ENCODE peak calls at places on chromosome 1, in ten cellular contexts. One of them, this sample, is unnamed.
A peak's percentile ranks its signal among the peaks of the same experiment; 100 is the strongest.

GRCh38 chr1:87330954-87331318 is 2.3 kb downstream of the LMO4 start:
- DNase-seq in GM13976: peak; percentile 28
- DNase-seq in AG04450: no peak
- DNase-seq in NB4: no peak
- DNase-seq in WTC11: no peak
- DNase-seq in omental fat pad: no peak
- DNase-seq in GM12864: no peak
- DNase-seq in neural crest cell: no peak
- DNase-seq in astrocyte of the spinal cord: no peak
- DNase-seq in spleen: no peak
- DNase-seq in this sample: no peak

GRCh38 chr1:232630894-232631195 is 912 bp upstream of the SIPA1L2 start:
- DNase-seq in GM13976: no peak
- DNase-seq in AG04450: no peak
- DNase-seq in NB4: no peak
- DNase-seq in WTC11: no peak
- DNase-seq in omental fat pad: no peak
- DNase-seq in GM12864: no peak
- DNase-seq in neural crest cell: no peak
- DNase-seq in astrocyte of the spinal cord: no peak
- DNase-seq in spleen: no peak
- DNase-seq in this sample: no peak

GRCh38 chr1:39590546-39590945 is 14.0 kb upstream of the PABPC4 start:
- DNase-seq in GM13976: no peak
- DNase-seq in AG04450: no peak
- DNase-seq in NB4: no peak
- DNase-seq in WTC11: no peak
- DNase-seq in omental fat pad: no peak
- DNase-seq in GM12864: no peak
- DNase-seq in neural crest cell: no peak
- DNase-seq in astrocyte of the spinal cord: peak; percentile 22
- DNase-seq in spleen: no peak
- DNase-seq in this sample: no peak

GRCh38 chr1:32180186-32181060 is 948 bp downstream of the TXLNA start:
- DNase-seq in GM13976: peak; percentile 56
- DNase-seq in AG04450: no peak
- DNase-seq in NB4: peak; percentile 62
- DNase-seq in WTC11: peak; percentile 42
- DNase-seq in omental fat pad: no peak
- DNase-seq in GM12864: no peak
- DNase-seq in neural crest cell: peak; percentile 25
- DNase-seq in astrocyte of the spinal cord: peak; percentile 25
- DNase-seq in spleen: peak; percentile 88
- DNase-seq in this sample: no peak

GRCh38 chr1:234331511-234331910 is 41.7 kb upstream of the COA6 start:
- DNase-seq in GM13976: no peak
- DNase-seq in AG04450: no peak
- DNase-seq in NB4: peak; percentile 61
- DNase-seq in WTC11: no peak
- DNase-seq in omental fat pad: no peak
- DNase-seq in GM12864: no peak
- DNase-seq in neural crest cell: no peak
- DNase-seq in astrocyte of the spinal cord: no peak
- DNase-seq in spleen: no peak
- DNase-seq in this sample: no peak

GRCh38 chr1:36948606-36949005 is 85.7 kb downstream of the GRIK3 start:
- DNase-seq in GM13976: no peak
- DNase-seq in AG04450: no peak
- DNase-seq in NB4: no peak
- DNase-seq in WTC11: no peak
- DNase-seq in omental fat pad: no peak
- DNase-seq in GM12864: no peak
- DNase-seq in neural crest cell: no peak
- DNase-seq in astrocyte of the spinal cord: no peak
- DNase-seq in spleen: no peak
- DNase-seq in this sample: no peak

GRCh38 chr1:235712812-235713211 is 63.2 kb upstream of the GNG4 start:
- DNase-seq in GM13976: no peak
- DNase-seq in AG04450: no peak
- DNase-seq in NB4: no peak
- DNase-seq in WTC11: no peak
- DNase-seq in omental fat pad: no peak
- DNase-seq in GM12864: no peak
- DNase-seq in neural crest cell: no peak
- DNase-seq in astrocyte of the spinal cord: no peak
- DNase-seq in spleen: no peak
- DNase-seq in this sample: no peak

GRCh38 chr1:208604295-208604694 is 360.1 kb upstream of the PLXNA2 start:
- DNase-seq in GM13976: peak; percentile 42
- DNase-seq in AG04450: no peak
- DNase-seq in NB4: peak; percentile 6
- DNase-seq in WTC11: no peak
- DNase-seq in omental fat pad: no peak
- DNase-seq in GM12864: peak; percentile 48
- DNase-seq in neural crest cell: no peak
- DNase-seq in astrocyte of the spinal cord: peak; percentile 41
- DNase-seq in spleen: no peak
- DNase-seq in this sample: no peak

GRCh38 chr1:85581138-85581801 is 709 bp downstream of the CCN1 start:
- DNase-seq in GM13976: peak; percentile 69
- DNase-seq in AG04450: peak; percentile 52
- DNase-seq in NB4: no peak
- DNase-seq in WTC11: peak; percentile 85
- DNase-seq in omental fat pad: no peak
- DNase-seq in GM12864: no peak
- DNase-seq in neural crest cell: peak; percentile 66
- DNase-seq in astrocyte of the spinal cord: peak; percentile 87
- DNase-seq in spleen: peak; percentile 85
- DNase-seq in this sample: peak; percentile 90

GRCh38 chr1:202247104-202247503 is 53.5 kb downstream of the LGR6 start:
- DNase-seq in GM13976: no peak
- DNase-seq in AG04450: no peak
- DNase-seq in NB4: no peak
- DNase-seq in WTC11: no peak
- DNase-seq in omental fat pad: no peak
- DNase-seq in GM12864: no peak
- DNase-seq in neural crest cell: no peak
- DNase-seq in astrocyte of the spinal cord: no peak
- DNase-seq in spleen: no peak
- DNase-seq in this sample: no peak

GRCh38 chr1:228339059-228339704 is 67.5 kb downstream of the TRIM11 start:
- DNase-seq in GM13976: no peak
- DNase-seq in AG04450: no peak
- DNase-seq in NB4: no peak
- DNase-seq in WTC11: no peak
- DNase-seq in omental fat pad: no peak
- DNase-seq in GM12864: no peak
- DNase-seq in neural crest cell: no peak
- DNase-seq in astrocyte of the spinal cord: no peak
- DNase-seq in spleen: no peak
- DNase-seq in this sample: no peak

GRCh38 chr1:220684890-220685289 is 5.3 kb upstream of the C1orf115 start:
- DNase-seq in GM13976: no peak
- DNase-seq in AG04450: no peak
- DNase-seq in NB4: peak; percentile 26
- DNase-seq in WTC11: no peak
- DNase-seq in omental fat pad: no peak
- DNase-seq in GM12864: no peak
- DNase-seq in neural crest cell: no peak
- DNase-seq in astrocyte of the spinal cord: no peak
- DNase-seq in spleen: no peak
- DNase-seq in this sample: no peak

GRCh38 chr1:228007054-228007800 is 429 bp downstream of the WNT3A start:
- DNase-seq in GM13976: peak; percentile 38
- DNase-seq in AG04450: no peak
- DNase-seq in NB4: no peak
- DNase-seq in WTC11: no peak
- DNase-seq in omental fat pad: no peak
- DNase-seq in GM12864: no peak
- DNase-seq in neural crest cell: no peak
- DNase-seq in astrocyte of the spinal cord: no peak
- DNase-seq in spleen: peak; percentile 49
- DNase-seq in this sample: peak; percentile 68

GRCh38 chr1:114756009-114756892 is 1.5 kb downstream of the CSDE1 start:
- DNase-seq in GM13976: peak; percentile 65
- DNase-seq in AG04450: no peak
- DNase-seq in NB4: peak; percentile 6
- DNase-seq in WTC11: no peak
- DNase-seq in omental fat pad: no peak
- DNase-seq in GM12864: peak; percentile 70
- DNase-seq in neural crest cell: no peak
- DNase-seq in astrocyte of the spinal cord: no peak
- DNase-seq in spleen: no peak
- DNase-seq in this sample: no peak

GRCh38 chr1:2312589-2313301 is 78.6 kb downstream of the MORN1 start:
- DNase-seq in GM13976: no peak
- DNase-seq in AG04450: no peak
- DNase-seq in NB4: no peak
- DNase-seq in WTC11: no peak
- DNase-seq in omental fat pad: no peak
- DNase-seq in GM12864: no peak
- DNase-seq in neural crest cell: no peak
- DNase-seq in astrocyte of the spinal cord: no peak
- DNase-seq in spleen: peak; percentile 81
- DNase-seq in this sample: no peak

GRCh38 chr1:2313651-2314296 is 77.6 kb downstream of the MORN1 start:
- DNase-seq in GM13976: no peak
- DNase-seq in AG04450: no peak
- DNase-seq in NB4: no peak
- DNase-seq in WTC11: no peak
- DNase-seq in omental fat pad: no peak
- DNase-seq in GM12864: no peak
- DNase-seq in neural crest cell: no peak
- DNase-seq in astrocyte of the spinal cord: no peak
- DNase-seq in spleen: no peak
- DNase-seq in this sample: no peak

GRCh38 chr1:2310332-2311183 is 80.8 kb downstream of the MORN1 start:
- DNase-seq in GM13976: no peak
- DNase-seq in AG04450: no peak
- DNase-seq in NB4: no peak
- DNase-seq in WTC11: no peak
- DNase-seq in omental fat pad: no peak
- DNase-seq in GM12864: no peak
- DNase-seq in neural crest cell: no peak
- DNase-seq in astrocyte of the spinal cord: no peak
- DNase-seq in spleen: peak; percentile 83
- DNase-seq in this sample: no peak

GRCh38 chr1:2312196-2312588 is 79.2 kb downstream of the MORN1 start:
- DNase-seq in GM13976: no peak
- DNase-seq in AG04450: no peak
- DNase-seq in NB4: no peak
- DNase-seq in WTC11: no peak
- DNase-seq in omental fat pad: no peak
- DNase-seq in GM12864: no peak
- DNase-seq in neural crest cell: no peak
- DNase-seq in astrocyte of the spinal cord: no peak
- DNase-seq in spleen: peak; percentile 83
- DNase-seq in this sample: no peak

GRCh38 chr1:2311184-2312032 is 79.9 kb downstream of the MORN1 start:
- DNase-seq in GM13976: peak; percentile 69
- DNase-seq in AG04450: no peak
- DNase-seq in NB4: peak; percentile 58
- DNase-seq in WTC11: peak; percentile 81
- DNase-seq in omental fat pad: no peak
- DNase-seq in GM12864: no peak
- DNase-seq in neural crest cell: peak; percentile 59
- DNase-seq in astrocyte of the spinal cord: peak; percentile 62
- DNase-seq in spleen: peak; percentile 89
- DNase-seq in this sample: no peak
- TF ChIP-seq CTCF in GM13976: no peak
- TF ChIP-seq CTCF in AG04450: peak; percentile 53
- TF ChIP-seq CTCF in NB4: peak; percentile 19
- TF ChIP-seq CTCF in WTC11: no peak
- TF ChIP-seq CTCF in omental fat pad: no peak
- TF ChIP-seq CTCF in GM12864: peak; percentile 58
- TF ChIP-seq CTCF in neural crest cell: peak; percentile 61
- TF ChIP-seq CTCF in astrocyte of the spinal cord: peak; percentile 59
- TF ChIP-seq CTCF in spleen: no peak
- TF ChIP-seq CTCF in this sample: peak; percentile 71

DNA sequence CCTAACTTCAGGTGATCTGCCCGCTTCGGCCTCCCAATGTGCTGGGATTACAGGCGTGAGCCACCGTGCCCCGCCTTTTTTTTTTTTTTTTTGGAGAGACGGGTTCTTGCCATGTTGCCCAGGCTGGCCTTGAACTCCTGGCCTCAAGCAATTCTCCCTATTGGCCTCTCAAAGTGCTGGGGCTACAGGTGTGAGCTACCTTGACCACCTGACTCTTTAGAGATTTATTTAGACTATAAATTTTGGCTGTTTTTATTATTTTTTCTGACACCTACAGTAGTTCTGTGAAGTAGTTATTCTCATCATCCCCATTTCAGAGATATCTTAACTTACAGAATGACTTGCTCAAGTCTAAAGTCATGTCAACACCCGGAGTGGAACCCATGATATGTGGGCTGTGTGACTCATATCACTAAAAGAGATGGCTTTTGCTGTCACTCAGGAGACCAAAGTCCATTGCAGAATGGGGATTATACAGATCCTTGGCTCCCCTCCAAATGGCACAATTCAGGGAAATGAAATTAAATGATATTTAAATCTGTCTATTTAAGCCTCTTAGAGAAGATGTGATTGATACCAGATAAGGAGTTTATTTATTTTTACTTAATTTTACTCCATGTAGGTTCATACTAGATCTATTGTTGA is 93.2 kb downstream of the CTH start:
- DNase-seq in GM13976: peak; percentile 60
- DNase-seq in AG04450: no peak
- DNase-seq in NB4: peak; percentile 5
- DNase-seq in WTC11: no peak
- DNase-seq in omental fat pad: no peak
- DNase-seq in GM12864: peak; percentile 47
- DNase-seq in neural crest cell: no peak
- DNase-seq in astrocyte of the spinal cord: no peak
- DNase-seq in spleen: no peak
- DNase-seq in this sample: no peak
- TF ChIP-seq CTCF in GM13976: no peak
- TF ChIP-seq CTCF in AG04450: no peak
- TF ChIP-seq CTCF in NB4: no peak
- TF ChIP-seq CTCF in WTC11: no peak
- TF ChIP-seq CTCF in omental fat pad: no peak
- TF ChIP-seq CTCF in GM12864: no peak
- TF ChIP-seq CTCF in neural crest cell: no peak
- TF ChIP-seq CTCF in astrocyte of the spinal cord: no peak
- TF ChIP-seq CTCF in spleen: no peak
- TF ChIP-seq CTCF in this sample: no peak

GRCh38 chr1:186487163-186487562 is 26.2 kb upstream of the PDC start:
- DNase-seq in GM13976: no peak
- DNase-seq in AG04450: no peak
- DNase-seq in NB4: no peak
- DNase-seq in WTC11: no peak
- DNase-seq in omental fat pad: no peak
- DNase-seq in GM12864: no peak
- DNase-seq in neural crest cell: no peak
- DNase-seq in astrocyte of the spinal cord: peak; percentile 59
- DNase-seq in spleen: no peak
- DNase-seq in this sample: no peak
- TF ChIP-seq CTCF in GM13976: no peak
- TF ChIP-seq CTCF in AG04450: no peak
- TF ChIP-seq CTCF in NB4: no peak
- TF ChIP-seq CTCF in WTC11: no peak
- TF ChIP-seq CTCF in omental fat pad: no peak
- TF ChIP-seq CTCF in GM12864: no peak
- TF ChIP-seq CTCF in neural crest cell: no peak
- TF ChIP-seq CTCF in astrocyte of the spinal cord: no peak
- TF ChIP-seq CTCF in spleen: no peak
- TF ChIP-seq CTCF in this sample: no peak

GRCh38 chr1:55337801-55338447 is 122.8 kb upstream of the USP24 start:
- DNase-seq in GM13976: peak; percentile 71
- DNase-seq in AG04450: no peak
- DNase-seq in NB4: peak; percentile 59
- DNase-seq in WTC11: peak; percentile 19
- DNase-seq in omental fat pad: no peak
- DNase-seq in GM12864: peak; percentile 22
- DNase-seq in neural crest cell: no peak
- DNase-seq in astrocyte of the spinal cord: peak; percentile 70
- DNase-seq in spleen: no peak
- DNase-seq in this sample: no peak
- TF ChIP-seq CTCF in GM13976: peak; percentile 41
- TF ChIP-seq CTCF in AG04450: peak; percentile 67
- TF ChIP-seq CTCF in NB4: peak; percentile 36
- TF ChIP-seq CTCF in WTC11: peak; percentile 29
- TF ChIP-seq CTCF in omental fat pad: no peak
- TF ChIP-seq CTCF in GM12864: peak; percentile 57
- TF ChIP-seq CTCF in neural crest cell: peak; percentile 55
- TF ChIP-seq CTCF in astrocyte of the spinal cord: peak; percentile 58
- TF ChIP-seq CTCF in spleen: no peak
- TF ChIP-seq CTCF in this sample: peak; percentile 61